ENCODE peak calls at places on chromosomes 16 and 17, in eight cellular contexts. One of them, this sample, is unnamed.
A peak's percentile ranks its signal among the peaks of the same experiment; 100 is the strongest.

GRCh38 chr16:68786685-68787418 is 49.8 kb downstream of the CDH1 start:
- DNase-seq in HFF-Myc: no peak
- DNase-seq in activated effector memory CD4-positive, alpha-beta T cell treated with Interleukin-2 at 50 U/mL for 16 hours: no peak
- DNase-seq in H7: no peak
- DNase-seq in choroid plexus epithelial cell: peak; percentile 89
- DNase-seq in activated naive CD4-positive, alpha-beta T cell: no peak
- DNase-seq in kidney tubule cell: peak; percentile 26
- DNase-seq in iPS DF 6.9: no peak
- DNase-seq in this sample: no peak

GRCh38 chr16:2825899-2826298 is 4.2 kb upstream of the ZG16B start:
- DNase-seq in HFF-Myc: no peak
- DNase-seq in activated effector memory CD4-positive, alpha-beta T cell treated with Interleukin-2 at 50 U/mL for 16 hours: no peak
- DNase-seq in H7: peak; percentile 28
- DNase-seq in choroid plexus epithelial cell: no peak
- DNase-seq in activated naive CD4-positive, alpha-beta T cell: no peak
- DNase-seq in kidney tubule cell: no peak
- DNase-seq in iPS DF 6.9: no peak
- DNase-seq in this sample: no peak

GRCh38 chr17:6831662-6832263 is at the start of gene TEKT1:
- DNase-seq in HFF-Myc: peak; percentile 26
- DNase-seq in activated effector memory CD4-positive, alpha-beta T cell treated with Interleukin-2 at 50 U/mL for 16 hours: peak; percentile 53
- DNase-seq in H7: peak; percentile 91
- DNase-seq in choroid plexus epithelial cell: peak; percentile 85
- DNase-seq in activated naive CD4-positive, alpha-beta T cell: no peak
- DNase-seq in kidney tubule cell: peak; percentile 77
- DNase-seq in iPS DF 6.9: peak; percentile 81
- DNase-seq in this sample: peak; percentile 64

GRCh38 chr17:33038740-33039139 is 47.1 kb downstream of the SPACA3 start:
- DNase-seq in HFF-Myc: no peak
- DNase-seq in activated effector memory CD4-positive, alpha-beta T cell treated with Interleukin-2 at 50 U/mL for 16 hours: no peak
- DNase-seq in H7: peak; percentile 88
- DNase-seq in choroid plexus epithelial cell: peak; percentile 24
- DNase-seq in activated naive CD4-positive, alpha-beta T cell: no peak
- DNase-seq in kidney tubule cell: peak; percentile 61
- DNase-seq in iPS DF 6.9: peak; percentile 33
- DNase-seq in this sample: no peak

GRCh38 chr17:28895794-28896447 is 1.6 kb downstream of the FLOT2 start:
- DNase-seq in HFF-Myc: no peak
- DNase-seq in activated effector memory CD4-positive, alpha-beta T cell treated with Interleukin-2 at 50 U/mL for 16 hours: no peak
- DNase-seq in H7: no peak
- DNase-seq in choroid plexus epithelial cell: no peak
- DNase-seq in activated naive CD4-positive, alpha-beta T cell: no peak
- DNase-seq in kidney tubule cell: no peak
- DNase-seq in iPS DF 6.9: no peak
- DNase-seq in this sample: no peak

GRCh38 chr17:28228109-28228840 is 90.7 kb upstream of the TMEM97 start:
- DNase-seq in HFF-Myc: no peak
- DNase-seq in activated effector memory CD4-positive, alpha-beta T cell treated with Interleukin-2 at 50 U/mL for 16 hours: no peak
- DNase-seq in H7: peak; percentile 69
- DNase-seq in choroid plexus epithelial cell: no peak
- DNase-seq in activated naive CD4-positive, alpha-beta T cell: no peak
- DNase-seq in kidney tubule cell: no peak
- DNase-seq in iPS DF 6.9: no peak
- DNase-seq in this sample: no peak

GRCh38 chr17:83200231-83200699 is 120.9 kb downstream of the METRNL start:
- DNase-seq in HFF-Myc: no peak
- DNase-seq in activated effector memory CD4-positive, alpha-beta T cell treated with Interleukin-2 at 50 U/mL for 16 hours: peak; percentile 32
- DNase-seq in H7: no peak
- DNase-seq in choroid plexus epithelial cell: no peak
- DNase-seq in activated naive CD4-positive, alpha-beta T cell: no peak
- DNase-seq in kidney tubule cell: no peak
- DNase-seq in iPS DF 6.9: no peak
- DNase-seq in this sample: peak; percentile 76

GRCh38 chr17:8939496-8940334 is 25.8 kb downstream of the PIK3R5 start:
- DNase-seq in HFF-Myc: no peak
- DNase-seq in activated effector memory CD4-positive, alpha-beta T cell treated with Interleukin-2 at 50 U/mL for 16 hours: no peak
- DNase-seq in H7: peak; percentile 49
- DNase-seq in choroid plexus epithelial cell: no peak
- DNase-seq in activated naive CD4-positive, alpha-beta T cell: no peak
- DNase-seq in kidney tubule cell: no peak
- DNase-seq in iPS DF 6.9: no peak
- DNase-seq in this sample: no peak

GRCh38 chr17:45967378-45967777 is 31.7 kb upstream of the STH start:
- DNase-seq in HFF-Myc: no peak
- DNase-seq in activated effector memory CD4-positive, alpha-beta T cell treated with Interleukin-2 at 50 U/mL for 16 hours: no peak
- DNase-seq in H7: no peak
- DNase-seq in choroid plexus epithelial cell: no peak
- DNase-seq in activated naive CD4-positive, alpha-beta T cell: no peak
- DNase-seq in kidney tubule cell: no peak
- DNase-seq in iPS DF 6.9: no peak
- DNase-seq in this sample: no peak

GRCh38 chr16:65353183-65353582 is 231.3 kb upstream of the CDH11 start:
- DNase-seq in HFF-Myc: no peak
- DNase-seq in activated effector memory CD4-positive, alpha-beta T cell treated with Interleukin-2 at 50 U/mL for 16 hours: no peak
- DNase-seq in H7: no peak
- DNase-seq in choroid plexus epithelial cell: no peak
- DNase-seq in activated naive CD4-positive, alpha-beta T cell: no peak
- DNase-seq in kidney tubule cell: no peak
- DNase-seq in iPS DF 6.9: no peak
- DNase-seq in this sample: no peak

GRCh38 chr16:64731891-64732290 is 390.0 kb downstream of the CDH11 start:
- DNase-seq in HFF-Myc: no peak
- DNase-seq in activated effector memory CD4-positive, alpha-beta T cell treated with Interleukin-2 at 50 U/mL for 16 hours: no peak
- DNase-seq in H7: no peak
- DNase-seq in choroid plexus epithelial cell: no peak
- DNase-seq in activated naive CD4-positive, alpha-beta T cell: no peak
- DNase-seq in kidney tubule cell: no peak
- DNase-seq in iPS DF 6.9: no peak
- DNase-seq in this sample: no peak

GRCh38 chr16:31471875-31472558 is at the start of gene TGFB1I1:
- DNase-seq in HFF-Myc: no peak
- DNase-seq in activated effector memory CD4-positive, alpha-beta T cell treated with Interleukin-2 at 50 U/mL for 16 hours: no peak
- DNase-seq in H7: peak; percentile 90
- DNase-seq in choroid plexus epithelial cell: peak; percentile 78
- DNase-seq in activated naive CD4-positive, alpha-beta T cell: no peak
- DNase-seq in kidney tubule cell: peak; percentile 55
- DNase-seq in iPS DF 6.9: no peak
- DNase-seq in this sample: peak; percentile 80

GRCh38 chr16:88924834-88925539 is 52.0 kb downstream of the CBFA2T3 start:
- DNase-seq in HFF-Myc: peak; percentile 27
- DNase-seq in activated effector memory CD4-positive, alpha-beta T cell treated with Interleukin-2 at 50 U/mL for 16 hours: no peak
- DNase-seq in H7: peak; percentile 94
- DNase-seq in choroid plexus epithelial cell: peak; percentile 93
- DNase-seq in activated naive CD4-positive, alpha-beta T cell: no peak
- DNase-seq in kidney tubule cell: peak; percentile 91
- DNase-seq in iPS DF 6.9: no peak
- DNase-seq in this sample: no peak

GRCh38 chr16:30066882-30067583 is 1.5 kb downstream of the ALDOA start:
- DNase-seq in HFF-Myc: no peak
- DNase-seq in activated effector memory CD4-positive, alpha-beta T cell treated with Interleukin-2 at 50 U/mL for 16 hours: no peak
- DNase-seq in H7: no peak
- DNase-seq in choroid plexus epithelial cell: no peak
- DNase-seq in activated naive CD4-positive, alpha-beta T cell: no peak
- DNase-seq in kidney tubule cell: peak; percentile 23
- DNase-seq in iPS DF 6.9: no peak
- DNase-seq in this sample: peak; percentile 55

GRCh38 chr16:57815987-57816745 is 13.9 kb upstream of the KIFC3 start:
- DNase-seq in HFF-Myc: no peak
- DNase-seq in activated effector memory CD4-positive, alpha-beta T cell treated with Interleukin-2 at 50 U/mL for 16 hours: peak; percentile 21
- DNase-seq in H7: peak; percentile 80
- DNase-seq in choroid plexus epithelial cell: peak; percentile 96
- DNase-seq in activated naive CD4-positive, alpha-beta T cell: no peak
- DNase-seq in kidney tubule cell: peak; percentile 98
- DNase-seq in iPS DF 6.9: no peak
- DNase-seq in this sample: peak; percentile 88

GRCh38 chr16:31842864-31843263 is 30.7 kb upstream of the ZNF267 start:
- DNase-seq in HFF-Myc: no peak
- DNase-seq in activated effector memory CD4-positive, alpha-beta T cell treated with Interleukin-2 at 50 U/mL for 16 hours: no peak
- DNase-seq in H7: peak; percentile 16
- DNase-seq in choroid plexus epithelial cell: no peak
- DNase-seq in activated naive CD4-positive, alpha-beta T cell: no peak
- DNase-seq in kidney tubule cell: no peak
- DNase-seq in iPS DF 6.9: no peak
- DNase-seq in this sample: no peak

GRCh38 chr16:11619327-11619851 is 32.7 kb upstream of the LITAF start:
- DNase-seq in HFF-Myc: no peak
- DNase-seq in activated effector memory CD4-positive, alpha-beta T cell treated with Interleukin-2 at 50 U/mL for 16 hours: peak; percentile 29
- DNase-seq in H7: no peak
- DNase-seq in choroid plexus epithelial cell: no peak
- DNase-seq in activated naive CD4-positive, alpha-beta T cell: no peak
- DNase-seq in kidney tubule cell: peak; percentile 25
- DNase-seq in iPS DF 6.9: no peak
- DNase-seq in this sample: no peak

GRCh38 chr17:82349287-82349701 is 9.8 kb upstream of the TEX19 start:
- DNase-seq in HFF-Myc: peak; percentile 81
- DNase-seq in activated effector memory CD4-positive, alpha-beta T cell treated with Interleukin-2 at 50 U/mL for 16 hours: no peak
- DNase-seq in H7: peak; percentile 61
- DNase-seq in choroid plexus epithelial cell: peak; percentile 13
- DNase-seq in activated naive CD4-positive, alpha-beta T cell: no peak
- DNase-seq in kidney tubule cell: no peak
- DNase-seq in iPS DF 6.9: no peak
- DNase-seq in this sample: no peak

GRCh38 chr16:66931665-66932064 is 2.5 kb downstream of the CIAO2B start:
- DNase-seq in HFF-Myc: no peak
- DNase-seq in activated effector memory CD4-positive, alpha-beta T cell treated with Interleukin-2 at 50 U/mL for 16 hours: no peak
- DNase-seq in H7: no peak
- DNase-seq in choroid plexus epithelial cell: no peak
- DNase-seq in activated naive CD4-positive, alpha-beta T cell: no peak
- DNase-seq in kidney tubule cell: no peak
- DNase-seq in iPS DF 6.9: no peak
- DNase-seq in this sample: no peak

GRCh38 chr17:73430848-73431247 is 119.0 kb upstream of the CDC42EP4 start:
- DNase-seq in HFF-Myc: no peak
- DNase-seq in activated effector memory CD4-positive, alpha-beta T cell treated with Interleukin-2 at 50 U/mL for 16 hours: no peak
- DNase-seq in H7: no peak
- DNase-seq in choroid plexus epithelial cell: peak; percentile 23
- DNase-seq in activated naive CD4-positive, alpha-beta T cell: no peak
- DNase-seq in kidney tubule cell: no peak
- DNase-seq in iPS DF 6.9: no peak
- DNase-seq in this sample: no peak

GRCh38 chr16:86496262-86496928 is 13.9 kb upstream of the FOXF1 start:
- DNase-seq in HFF-Myc: no peak
- DNase-seq in activated effector memory CD4-positive, alpha-beta T cell treated with Interleukin-2 at 50 U/mL for 16 hours: no peak
- DNase-seq in H7: peak; percentile 56
- DNase-seq in choroid plexus epithelial cell: no peak
- DNase-seq in activated naive CD4-positive, alpha-beta T cell: no peak
- DNase-seq in kidney tubule cell: no peak
- DNase-seq in iPS DF 6.9: no peak
- DNase-seq in this sample: no peak

GRCh38 chr17:17778308-17779014 is 58.3 kb downstream of the SREBF1 start:
- DNase-seq in HFF-Myc: peak; percentile 67
- DNase-seq in activated effector memory CD4-positive, alpha-beta T cell treated with Interleukin-2 at 50 U/mL for 16 hours: no peak
- DNase-seq in H7: no peak
- DNase-seq in choroid plexus epithelial cell: peak; percentile 78
- DNase-seq in activated naive CD4-positive, alpha-beta T cell: no peak
- DNase-seq in kidney tubule cell: no peak
- DNase-seq in iPS DF 6.9: no peak
- DNase-seq in this sample: peak; percentile 84

GRCh38 chr17:31494259-31495048 is 103.0 kb downstream of the RAB11FIP4 start:
- DNase-seq in HFF-Myc: no peak
- DNase-seq in activated effector memory CD4-positive, alpha-beta T cell treated with Interleukin-2 at 50 U/mL for 16 hours: peak; percentile 52
- DNase-seq in H7: no peak
- DNase-seq in choroid plexus epithelial cell: no peak
- DNase-seq in activated naive CD4-positive, alpha-beta T cell: no peak
- DNase-seq in kidney tubule cell: peak; percentile 80
- DNase-seq in iPS DF 6.9: no peak
- DNase-seq in this sample: no peak

GRCh38 chr16:79451196-79451816 is 149.2 kb downstream of the MAF start:
- DNase-seq in HFF-Myc: no peak
- DNase-seq in activated effector memory CD4-positive, alpha-beta T cell treated with Interleukin-2 at 50 U/mL for 16 hours: no peak
- DNase-seq in H7: no peak
- DNase-seq in choroid plexus epithelial cell: no peak
- DNase-seq in activated naive CD4-positive, alpha-beta T cell: no peak
- DNase-seq in kidney tubule cell: no peak
- DNase-seq in iPS DF 6.9: no peak
- DNase-seq in this sample: no peak

GRCh38 chr16:66036775-66037715 is 329.4 kb upstream of the CDH5 start:
- DNase-seq in HFF-Myc: peak; percentile 99
- DNase-seq in activated effector memory CD4-positive, alpha-beta T cell treated with Interleukin-2 at 50 U/mL for 16 hours: no peak
- DNase-seq in H7: no peak
- DNase-seq in choroid plexus epithelial cell: no peak
- DNase-seq in activated naive CD4-positive, alpha-beta T cell: no peak
- DNase-seq in kidney tubule cell: no peak
- DNase-seq in iPS DF 6.9: no peak
- DNase-seq in this sample: no peak

GRCh38 chr17:5635949-5636348 is 51.6 kb upstream of the NLRP1 start:
- DNase-seq in HFF-Myc: no peak
- DNase-seq in activated effector memory CD4-positive, alpha-beta T cell treated with Interleukin-2 at 50 U/mL for 16 hours: no peak
- DNase-seq in H7: no peak
- DNase-seq in choroid plexus epithelial cell: no peak
- DNase-seq in activated naive CD4-positive, alpha-beta T cell: no peak
- DNase-seq in kidney tubule cell: no peak
- DNase-seq in iPS DF 6.9: no peak
- DNase-seq in this sample: no peak

GRCh38 chr17:8210761-8211458 is 535 bp upstream of the AURKB start:
- DNase-seq in HFF-Myc: no peak
- DNase-seq in activated effector memory CD4-positive, alpha-beta T cell treated with Interleukin-2 at 50 U/mL for 16 hours: no peak
- DNase-seq in H7: no peak
- DNase-seq in choroid plexus epithelial cell: no peak
- DNase-seq in activated naive CD4-positive, alpha-beta T cell: no peak
- DNase-seq in kidney tubule cell: no peak
- DNase-seq in iPS DF 6.9: no peak
- DNase-seq in this sample: no peak

This sample was measured in left ventricle myocardium inferior.